ENCODE peak calls at places on chromosomes 5 and 9, in five cellular contexts. One of them, this sample, is unnamed.

GRCh38 chr5:95959964-95960801 is 1.5 kb downstream of the ELL2 start:
- DNase-seq in dermis blood vessel endothelial cell: peak; percentile 53
- DNase-seq in ELR: peak; percentile 66
- DNase-seq in NCI-H2107: no peak
- DNase-seq in H54: no peak
- DNase-seq in this sample: no peak

GRCh38 chr9:5939530-5939929 is 48.8 kb downstream of the MLANA start:
- DNase-seq in ELR: no peak
- DNase-seq in H54: no peak
- DNase-seq in dermis blood vessel endothelial cell: no peak
- DNase-seq in NCI-H2107: no peak
- DNase-seq in this sample: no peak

GRCh38 chr5:160289721-160290120 is 22.6 kb downstream of the CCNJL start:
- DNase-seq in H54: no peak
- DNase-seq in NCI-H2107: no peak
- DNase-seq in dermis blood vessel endothelial cell: no peak
- DNase-seq in ELR: no peak
- DNase-seq in this sample: no peak

GRCh38 chr5:178576591-178577351 is 13.4 kb downstream of the COL23A1 start:
- DNase-seq in H54: no peak
- DNase-seq in dermis blood vessel endothelial cell: no peak
- DNase-seq in NCI-H2107: no peak
- DNase-seq in ELR: no peak
- DNase-seq in this sample: no peak

GRCh38 chr5:531749-532315 is 7.6 kb upstream of the SLC9A3 start:
- DNase-seq in NCI-H2107: no peak
- DNase-seq in dermis blood vessel endothelial cell: no peak
- DNase-seq in H54: no peak
- DNase-seq in ELR: no peak
- DNase-seq in this sample: no peak

GRCh38 chr9:16090907-16091629 is 538.2 kb downstream of the CCDC171 start:
- DNase-seq in NCI-H2107: no peak
- DNase-seq in H54: no peak
- DNase-seq in ELR: peak; percentile 9
- DNase-seq in dermis blood vessel endothelial cell: no peak
- DNase-seq in this sample: no peak

GRCh38 chr5:141869514-141869913 is 8.7 kb downstream of the PCDH1 start:
- DNase-seq in H54: no peak
- DNase-seq in dermis blood vessel endothelial cell: no peak
- DNase-seq in ELR: no peak
- DNase-seq in NCI-H2107: no peak
- DNase-seq in this sample: no peak

GRCh38 chr5:93607367-93608258 is 24.6 kb downstream of the NR2F1 start:
- DNase-seq in H54: no peak
- DNase-seq in ELR: peak; percentile 71
- DNase-seq in dermis blood vessel endothelial cell: peak; percentile 76
- DNase-seq in NCI-H2107: no peak
- DNase-seq in this sample: no peak

GRCh38 chr9:124217839-124218437 is 39.8 kb upstream of the NEK6 start:
- DNase-seq in dermis blood vessel endothelial cell: no peak
- DNase-seq in ELR: no peak
- DNase-seq in NCI-H2107: no peak
- DNase-seq in H54: no peak
- DNase-seq in this sample: no peak

GRCh38 chr9:37410969-37411785 is 11.3 kb upstream of the GRHPR start:
- DNase-seq in ELR: peak; percentile 44
- DNase-seq in NCI-H2107: no peak
- DNase-seq in H54: no peak
- DNase-seq in dermis blood vessel endothelial cell: peak; percentile 25
- DNase-seq in this sample: peak; percentile 89

GRCh38 chr9:70618784-70619183 is 204.3 kb upstream of the KLF9 start:
- DNase-seq in ELR: no peak
- DNase-seq in NCI-H2107: no peak
- DNase-seq in H54: no peak
- DNase-seq in dermis blood vessel endothelial cell: no peak
- DNase-seq in this sample: no peak

GRCh38 chr5:107809201-107810034 is 138.7 kb upstream of the EFNA5 start:
- DNase-seq in NCI-H2107: no peak
- DNase-seq in dermis blood vessel endothelial cell: no peak
- DNase-seq in ELR: peak; percentile 19
- DNase-seq in H54: no peak
- DNase-seq in this sample: no peak

GRCh38 chr9:73090214-73090613 is 61.5 kb upstream of the ANXA1 start:
- DNase-seq in ELR: no peak
- DNase-seq in H54: no peak
- DNase-seq in dermis blood vessel endothelial cell: no peak
- DNase-seq in NCI-H2107: no peak
- DNase-seq in this sample: no peak

GRCh38 chr5:159324097-159324760 is 6.1 kb downstream of the IL12B start:
- DNase-seq in NCI-H2107: no peak
- DNase-seq in H54: peak; percentile 50
- DNase-seq in ELR: peak; percentile 67
- DNase-seq in dermis blood vessel endothelial cell: no peak
- DNase-seq in this sample: no peak

GRCh38 chr9:110579763-110580255 is 268 bp upstream of the SVEP1 start:
- DNase-seq in H54: no peak
- DNase-seq in NCI-H2107: no peak
- DNase-seq in ELR: peak; percentile 46
- DNase-seq in dermis blood vessel endothelial cell: no peak
- DNase-seq in this sample: no peak

GRCh38 chr5:146533260-146533857 is 17.4 kb upstream of the GPR151 start:
- DNase-seq in H54: peak; percentile 82
- DNase-seq in NCI-H2107: peak; percentile 3
- DNase-seq in dermis blood vessel endothelial cell: peak; percentile 79
- DNase-seq in ELR: peak; percentile 71
- DNase-seq in this sample: peak; percentile 35

GRCh38 chr9:84710701-84711397 is 41.3 kb downstream of the NTRK2 start:
- DNase-seq in H54: no peak
- DNase-seq in dermis blood vessel endothelial cell: no peak
- DNase-seq in NCI-H2107: no peak
- DNase-seq in ELR: no peak
- DNase-seq in this sample: no peak

GRCh38 chr5:95809414-95809960 is 13.0 kb downstream of the GLRX start:
- DNase-seq in NCI-H2107: no peak
- DNase-seq in ELR: no peak
- DNase-seq in H54: no peak
- DNase-seq in dermis blood vessel endothelial cell: peak; percentile 19
- DNase-seq in this sample: no peak

GRCh38 chr5:75891736-75892135 is 174.5 kb upstream of the POC5 start:
- DNase-seq in dermis blood vessel endothelial cell: no peak
- DNase-seq in NCI-H2107: no peak
- DNase-seq in H54: no peak
- DNase-seq in ELR: no peak
- DNase-seq in this sample: no peak

GRCh38 chr5:16733597-16733996 is 116.8 kb upstream of the RETREG1 start:
- DNase-seq in ELR: no peak
- DNase-seq in H54: no peak
- DNase-seq in dermis blood vessel endothelial cell: no peak
- DNase-seq in NCI-H2107: no peak
- DNase-seq in this sample: no peak

GRCh38 chr5:159104759-159105317 is 5.1 kb upstream of the EBF1 start:
- DNase-seq in NCI-H2107: no peak
- DNase-seq in ELR: no peak
- DNase-seq in H54: no peak
- DNase-seq in dermis blood vessel endothelial cell: no peak
- DNase-seq in this sample: peak; percentile 48

This sample was measured in GM06990.